ENCODE peak calls at places on chromosomes 16 and 17, in seven cellular contexts. M, N, U, G, B, F and E are unnamed samples.

GRCh38 chr16:3058173-3059030 is 7.0 kb upstream of the IL32 start:
- DNase-seq in M (no peak), N (no peak), U (peak; percentile 49), G (no peak), B (no peak), F (peak; percentile 36), E (no peak)

GRCh38 chr16:78684040-78684611 is 584.7 kb downstream of the WWOX start:
- DNase-seq in M (peak; percentile 99), N (peak; percentile 53), U (peak; percentile 56), G (no peak), B (no peak), F (peak; percentile 51), E (peak; percentile 88)

GRCh38 chr17:38728290-38728831 is 1.8 kb upstream of the CISD3 start:
- DNase-seq in M (no peak), N (no peak), U (no peak), G (no peak), B (peak; percentile 48), F (no peak), E (no peak)

GRCh38 chr16:3009568-3010390 is 2.9 kb upstream of the CLDN9 start:
- DNase-seq in M (no peak), N (peak; percentile 50), U (no peak), G (no peak), B (no peak), F (no peak), E (no peak)

GRCh38 chr16:4624827-4625616 is 396 bp downstream of the MGRN1 start:
- DNase-seq in M (no peak), N (peak; percentile 63), U (peak; percentile 68), G (peak; percentile 32), B (no peak), F (peak; percentile 40), E (no peak)

GRCh38 chr17:57455063-57455914 is 199.0 kb downstream of the MSI2 start:
- DNase-seq in M (no peak), N (no peak), U (no peak), G (no peak), B (no peak), F (no peak), E (no peak)

GRCh38 chr16:83187404-83187803 is 560.6 kb downstream of the CDH13 start:
- DNase-seq in M (peak; percentile 69), N (peak; percentile 93), U (no peak), G (no peak), B (no peak), F (no peak), E (peak; percentile 52)

GRCh38 chr16:50126183-50126582 is 26.9 kb upstream of the TENT4B start:
- DNase-seq in M (no peak), N (no peak), U (no peak), G (no peak), B (no peak), F (no peak), E (no peak)

GRCh38 chr17:81034779-81035388 is at the start of gene BAIAP2:
- DNase-seq in M (no peak), N (peak; percentile 87), U (peak; percentile 98), G (peak; percentile 97), B (peak; percentile 99), F (peak; percentile 89), E (no peak)

GRCh38 chr17:81032641-81033422 is 2.1 kb upstream of the BAIAP2 start:
- DNase-seq in M (no peak), N (no peak), U (no peak), G (no peak), B (no peak), F (no peak), E (no peak)

GRCh38 chr17:81033535-81034167 is 1.3 kb upstream of the BAIAP2 start:
- DNase-seq in M (no peak), N (no peak), U (no peak), G (no peak), B (no peak), F (peak; percentile 44), E (no peak)

GRCh38 chr17:81035389-81036127 is 607 bp downstream of the BAIAP2 start:
- DNase-seq in M (no peak), N (no peak), U (no peak), G (no peak), B (no peak), F (no peak), E (no peak)

DNA sequence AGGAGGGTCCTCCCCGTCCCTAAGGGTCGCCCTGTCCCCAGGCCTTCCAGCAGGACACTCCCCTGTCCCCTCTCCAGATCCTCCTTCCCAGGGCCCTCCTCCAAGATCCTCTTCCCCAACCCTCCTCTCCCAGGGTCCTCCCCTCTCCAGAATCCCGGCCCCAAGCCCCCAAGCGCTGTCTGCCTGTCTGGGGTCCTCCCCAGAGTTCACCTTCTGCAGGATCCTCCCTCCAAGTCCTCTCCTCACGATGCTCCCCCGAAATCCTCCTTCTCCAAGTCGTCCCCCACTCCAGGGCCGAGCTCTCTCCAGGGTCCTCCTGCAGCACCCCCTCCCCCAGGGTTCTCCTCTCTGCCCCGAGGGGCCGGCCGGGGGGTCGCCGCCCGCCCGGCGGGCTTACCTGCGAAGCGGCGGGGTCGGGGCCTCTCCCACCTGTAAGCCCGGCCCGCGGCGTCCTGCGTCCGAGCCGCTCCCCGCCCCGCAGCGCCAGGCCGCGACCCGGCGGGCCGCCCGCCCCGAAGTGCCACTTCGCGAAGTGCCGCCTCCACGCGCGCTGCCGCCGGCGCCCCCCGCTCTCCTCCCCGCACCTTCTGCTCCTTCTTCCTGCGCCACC is 678 bp upstream of the BAIAP2 start:
- DNase-seq in M (no peak), N (no peak), U (no peak), G (no peak), B (no peak), F (no peak), E (no peak)
- H3K27ac ChIP-seq in M (no peak overlapping the region), N (no peak overlapping the region), U (no peak overlapping the region), G (no peak overlapping the region), B (no peak overlapping the region), F (no peak overlapping the region), E (no peak overlapping the region)

DNA sequence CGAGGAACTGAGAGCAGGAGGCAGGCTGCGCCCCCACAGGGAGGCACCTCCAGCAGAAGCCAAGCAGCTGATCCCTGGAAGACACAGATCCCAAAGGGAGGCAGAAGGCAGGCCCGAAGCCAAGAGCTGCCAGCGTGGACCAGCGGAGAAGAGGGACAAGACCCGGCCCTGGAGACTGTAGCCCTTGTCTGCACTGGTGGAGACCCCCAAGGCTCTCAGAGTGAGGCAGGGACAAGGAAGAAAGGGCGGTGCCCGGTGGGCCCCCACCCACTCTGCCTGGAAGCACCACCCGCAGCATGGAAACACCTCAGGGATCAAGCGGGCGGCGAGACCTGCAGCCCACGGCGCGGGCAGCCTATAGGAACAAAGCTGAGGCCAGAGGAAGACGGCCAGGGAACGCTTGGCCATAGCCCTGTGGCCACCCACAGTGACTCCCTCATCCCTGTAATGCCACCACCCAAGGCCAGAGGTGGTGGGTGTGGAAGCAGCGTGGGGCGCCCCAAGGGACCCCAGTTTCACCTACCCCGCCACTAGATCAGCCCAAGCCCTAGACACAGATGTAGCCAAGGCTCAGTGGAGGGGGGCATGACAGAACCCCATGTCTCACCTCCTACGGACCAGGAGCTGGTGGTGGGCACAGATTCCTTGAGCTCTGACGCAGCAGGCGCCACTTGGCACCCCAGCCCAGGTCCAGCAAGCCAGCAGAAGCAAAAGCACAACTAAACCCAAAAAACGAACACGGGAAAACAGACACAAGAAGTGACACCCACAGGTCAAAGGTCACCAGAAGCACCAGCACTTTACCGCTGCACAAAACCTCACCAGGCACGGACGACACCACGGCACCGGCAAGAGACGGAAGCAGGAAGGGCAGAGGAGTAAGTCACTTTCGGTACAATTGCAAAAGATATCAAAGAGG is 2.9 kb upstream of the SIRT7 start:
- DNase-seq in M (no peak), N (no peak), U (no peak), G (no peak), B (no peak), F (no peak), E (no peak)
- H3K27ac ChIP-seq in M (no peak overlapping the region), N (no peak overlapping the region), U (no peak overlapping the region), G (peak overlapping the region; percentile 17), B (no peak overlapping the region), F (no peak overlapping the region), E (no peak overlapping the region)

GRCh38 chr16:14186007-14186953 is 115.2 kb downstream of the MRTFB start:
- DNase-seq in M (no peak), N (no peak), U (peak; percentile 60), G (no peak), B (no peak), F (no peak), E (no peak)

GRCh38 chr16:14182999-14183398 is 111.9 kb downstream of the MRTFB start:
- DNase-seq in M (no peak), N (no peak), U (no peak), G (no peak), B (no peak), F (no peak), E (no peak)

GRCh38 chr16:14193316-14193871 is 122.3 kb downstream of the MRTFB start:
- DNase-seq in M (no peak), N (no peak), U (no peak), G (no peak), B (peak; percentile 12), F (no peak), E (no peak)

GRCh38 chr16:14186954-14187306 is 115.8 kb downstream of the MRTFB start:
- DNase-seq in M (no peak), N (no peak), U (no peak), G (no peak), B (no peak), F (no peak), E (no peak)

DNA sequence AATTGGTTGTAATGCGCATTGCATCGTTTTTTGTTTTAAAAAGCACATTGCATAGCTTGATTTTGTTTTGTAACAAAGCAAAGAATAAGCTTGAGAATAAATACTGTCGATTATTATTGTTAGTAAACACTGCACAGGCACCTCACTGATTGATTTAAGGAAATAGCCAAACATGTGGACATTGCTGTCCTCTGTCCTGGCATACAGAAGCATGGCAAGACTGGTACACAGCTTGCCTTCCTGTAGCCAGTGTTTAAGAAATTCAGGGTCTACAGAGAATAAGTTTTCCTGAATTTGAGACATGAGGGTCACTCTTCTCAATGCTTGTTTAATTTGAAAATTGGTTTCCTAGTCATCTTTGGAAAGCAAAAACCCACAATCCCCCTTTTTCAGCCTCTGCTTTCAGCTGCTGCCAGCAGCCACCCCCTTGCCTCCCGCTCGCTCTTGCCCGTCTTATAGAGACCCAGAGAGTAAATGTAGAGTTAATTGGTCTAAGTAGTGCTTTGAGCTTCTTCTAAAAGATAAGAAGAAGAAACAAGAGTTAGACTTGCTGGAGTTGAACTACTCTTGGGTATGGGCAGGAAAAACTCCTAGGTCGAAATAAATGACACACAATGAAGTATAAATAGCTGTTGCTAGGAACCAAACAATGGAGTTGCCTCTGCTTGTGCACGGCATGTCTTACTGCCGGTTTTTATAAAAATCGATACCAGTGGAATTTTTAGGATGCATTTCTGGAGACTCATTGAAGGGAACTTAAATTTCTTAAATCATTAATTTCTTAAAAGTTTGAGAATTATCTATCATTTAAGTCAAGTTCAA is 116.6 kb downstream of the MRTFB start:
- DNase-seq in M (no peak), N (no peak), U (no peak), G (no peak), B (no peak), F (no peak), E (no peak)
- H3K27ac ChIP-seq in M (no peak overlapping the region), N (no peak overlapping the region), U (peak overlapping the region; percentile 75), G (no peak overlapping the region), B (no peak overlapping the region), F (no peak overlapping the region), E (no peak overlapping the region)

GRCh38 chr17:76566988-76567431 is 18.6 kb downstream of the ST6GALNAC2 start:
- DNase-seq in M (no peak), N (no peak), U (no peak), G (no peak), B (no peak), F (no peak), E (no peak)

GRCh38 chr17:76568771-76569170 is 16.9 kb downstream of the ST6GALNAC2 start:
- DNase-seq in M (no peak), N (no peak), U (no peak), G (no peak), B (no peak), F (no peak), E (no peak)

GRCh38 chr17:76565728-76566612 is 19.7 kb downstream of the ST6GALNAC2 start:
- DNase-seq in M (no peak), N (no peak), U (no peak), G (no peak), B (no peak), F (no peak), E (no peak)

GRCh38 chr17:76566613-76566943 is 19.1 kb downstream of the ST6GALNAC2 start:
- DNase-seq in M (no peak), N (no peak), U (no peak), G (no peak), B (no peak), F (no peak), E (no peak)

DNA sequence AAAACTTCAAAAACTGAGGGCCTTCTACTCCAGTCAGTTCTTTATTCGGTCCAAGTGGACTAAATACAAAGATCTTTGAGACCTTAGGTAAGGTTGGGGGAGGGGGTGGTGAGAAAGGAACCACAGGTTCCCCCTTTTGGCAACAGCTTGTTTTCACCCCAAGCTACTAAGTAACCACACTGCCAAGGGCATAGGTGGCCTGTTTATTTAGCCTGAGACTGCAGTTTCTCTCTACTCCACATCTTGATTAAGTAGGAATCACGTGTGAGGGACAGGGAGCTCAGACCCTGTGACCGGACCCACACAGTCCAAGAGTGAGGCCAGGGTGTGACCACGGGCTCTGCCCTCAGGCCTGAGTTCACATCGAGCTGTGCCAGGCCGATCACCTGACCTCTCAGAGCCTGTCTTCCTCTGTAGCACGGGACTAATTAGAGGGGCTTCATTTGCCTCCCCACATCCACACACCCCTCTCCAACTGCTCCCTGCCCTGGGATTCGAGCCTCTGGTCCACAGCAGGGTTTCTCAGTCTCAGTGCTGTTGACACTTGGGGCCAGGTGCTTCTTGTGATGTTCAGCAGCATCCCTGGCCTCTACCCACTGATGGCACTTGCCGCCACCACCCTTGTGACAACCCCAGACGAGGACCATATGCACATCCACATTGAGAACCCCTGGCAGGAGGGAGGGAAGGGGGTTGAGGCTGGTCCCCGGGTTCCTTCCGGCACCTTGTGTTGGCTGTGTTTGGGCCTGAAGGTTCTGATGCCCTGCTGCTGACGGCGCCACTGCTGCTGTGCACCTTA is 17.8 kb downstream of the ST6GALNAC2 start:
- DNase-seq in M (no peak), N (no peak), U (no peak), G (no peak), B (no peak), F (peak; percentile 60), E (no peak)
- H3K27ac ChIP-seq in M (no peak overlapping the region), N (no peak overlapping the region), U (no peak overlapping the region), G (no peak overlapping the region), B (no peak overlapping the region), F (peak overlapping the region; percentile 45), E (peak overlapping the region; percentile 49)